ENCODE peak calls at places on chromosomes 12 and 14, in four cellular contexts. V, M, H and N are unnamed samples.

GRCh38 chr12:30598889-30599288 is 96.8 kb downstream of the IPO8 start:
- DNase-seq in V (no peak), M (no peak), H (no peak), N (no peak)

GRCh38 chr12:6229224-6229748 is 29.1 kb downstream of the CD9 start:
- DNase-seq in V (no peak), M (no peak), H (no peak), N (no peak)

GRCh38 chr14:20583908-20584307 is 3.9 kb downstream of the RNASE11 start:
- DNase-seq in V (no peak), M (no peak), H (no peak), N (no peak)

GRCh38 chr12:53233671-53234091 is 1.7 kb upstream of the RARG start:
- DNase-seq in V (no peak), M (no peak), H (no peak), N (no peak)

GRCh38 chr14:99756796-99757195 is 36.4 kb upstream of the EML1 start:
- DNase-seq in V (no peak), M (no peak), H (no peak), N (no peak)

GRCh38 chr14:25396128-25396527 is 346.2 kb upstream of the STXBP6 start:
- DNase-seq in V (no peak), M (no peak), H (no peak), N (no peak)

GRCh38 chr12:132641811-132642650 is 23.5 kb downstream of the P2RX2 start:
- DNase-seq in V (no peak), M (no peak), H (no peak), N (no peak)

GRCh38 chr12:71465794-71466193 is 26.2 kb downstream of the LGR5 start:
- DNase-seq in V (no peak), M (no peak), H (no peak), N (no peak)

GRCh38 chr12:94235894-94236293 is 87.5 kb downstream of the PLXNC1 start:
- DNase-seq in V (no peak), M (no peak), H (no peak), N (no peak)

GRCh38 chr12:9719835-9720234 is 13.1 kb downstream of the CLECL1 start:
- DNase-seq in V (no peak), M (no peak), H (no peak), N (no peak)

GRCh38 chr12:52754135-52754534 is 23.0 kb downstream of the KRT76 start:
- DNase-seq in V (no peak), M (no peak), H (no peak), N (no peak)

GRCh38 chr12:6917491-6918231 is 3.3 kb downstream of the ENO2 start:
- DNase-seq in V (peak; percentile 65), M (no peak), H (no peak), N (no peak)

GRCh38 chr12:95815635-95816212 is 25.2 kb upstream of the NTN4 start:
- DNase-seq in V (peak; percentile 62), M (peak; percentile 36), H (no peak), N (peak; percentile 43)

GRCh38 chr14:75426332-75427125 is 1.3 kb upstream of the JDP2 start:
- DNase-seq in V (no peak), M (peak; percentile 40), H (no peak), N (no peak)

GRCh38 chr14:65150891-65151290 is 48.6 kb upstream of the MAX start:
- DNase-seq in V (no peak), M (no peak), H (no peak), N (no peak)

GRCh38 chr14:60931206-60931605 is 49.7 kb downstream of the TRMT5 start:
- DNase-seq in V (peak; percentile 24), M (no peak), H (no peak), N (no peak)

GRCh38 chr14:33617154-33617553 is 333.7 kb downstream of the EGLN3 start:
- DNase-seq in V (peak; percentile 28), M (no peak), H (no peak), N (no peak)

GRCh38 chr12:131755305-131756113 is 44.6 kb downstream of the SFSWAP start:
- DNase-seq in V (peak; percentile 10), M (peak; percentile 61), H (peak; percentile 51), N (peak; percentile 42)

GRCh38 chr12:100398307-100398706 is 41.4 kb downstream of the SLC17A8 start:
- DNase-seq in V (no peak), M (no peak), H (no peak), N (no peak)

GRCh38 chr14:38391334-38391733 is 135.4 kb upstream of the CLEC14A start:
- DNase-seq in V (peak; percentile 59), M (no peak), H (no peak), N (no peak)

GRCh38 chr14:20417250-20418186 is 4.2 kb upstream of the TEP1 start:
- DNase-seq in V (no peak), M (peak; percentile 65), H (no peak), N (no peak)

GRCh38 chr12:54364413-54364812 is at the start of gene GPR84:
- DNase-seq in V (no peak), M (no peak), H (no peak), N (no peak)

GRCh38 chr12:69900720-69901131 is 75.7 kb downstream of the MYRFL start:
- DNase-seq in V (peak; percentile 54), M (peak; percentile 76), H (peak; percentile 36), N (peak; percentile 64)

GRCh38 chr12:18998343-18999270 is 130.9 kb upstream of the PLEKHA5 start:
- DNase-seq in V (peak; percentile 89), M (no peak), H (no peak), N (no peak)

GRCh38 chr12:91182664-91183455 is at the start of gene DCN:
- DNase-seq in V (peak; percentile 81), M (no peak), H (no peak), N (no peak)
- TF ChIP-seq MAZ in V (no peak), M (no peak), H (no peak), N (no peak)

DNA sequence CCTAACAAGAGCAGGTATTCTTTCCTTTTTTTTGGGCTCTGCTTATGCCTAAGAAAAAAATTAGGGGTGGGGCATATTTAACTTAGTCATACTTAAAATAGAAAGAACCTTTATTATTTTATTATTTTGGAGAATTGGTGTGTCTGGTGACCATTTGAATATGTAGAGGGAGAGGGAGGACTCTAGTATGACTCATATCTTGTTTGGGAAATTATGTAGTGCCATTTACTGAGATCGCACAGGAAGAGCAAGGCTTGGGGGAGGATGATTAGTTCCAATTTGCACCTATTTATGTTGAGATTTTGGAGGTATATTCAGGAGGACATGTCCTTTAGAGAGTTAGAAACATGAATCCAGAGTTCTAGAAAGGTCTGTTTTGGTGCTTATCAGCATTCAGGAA is 9.9 kb downstream of the ZNF410 start:
- DNase-seq in V (peak; percentile 26), M (no peak), H (no peak), N (no peak)
- H3K4me3 ChIP-seq in V (no peak overlapping the region), M (no peak overlapping the region), H (no peak overlapping the region), N (no peak overlapping the region)

GRCh38 chr12:68808388-68809189 is 612 bp downstream of the MDM2 start:
- DNase-seq in V (peak; percentile 93), M (peak; percentile 96), H (peak; percentile 65), N (peak; percentile 95)

GRCh38 chr12:68806488-68807237 is 1.3 kb upstream of the MDM2 start:
- DNase-seq in V (no peak), M (no peak), H (no peak), N (no peak)

GRCh38 chr12:68812553-68813241 is 4.7 kb downstream of the MDM2 start:
- DNase-seq in V (no peak), M (no peak), H (no peak), N (no peak)

GRCh38 chr12:68807576-68808387 is at the start of gene MDM2:
- DNase-seq in V (peak; percentile 81), M (peak; percentile 90), H (peak; percentile 95), N (peak; percentile 96)

DNA sequence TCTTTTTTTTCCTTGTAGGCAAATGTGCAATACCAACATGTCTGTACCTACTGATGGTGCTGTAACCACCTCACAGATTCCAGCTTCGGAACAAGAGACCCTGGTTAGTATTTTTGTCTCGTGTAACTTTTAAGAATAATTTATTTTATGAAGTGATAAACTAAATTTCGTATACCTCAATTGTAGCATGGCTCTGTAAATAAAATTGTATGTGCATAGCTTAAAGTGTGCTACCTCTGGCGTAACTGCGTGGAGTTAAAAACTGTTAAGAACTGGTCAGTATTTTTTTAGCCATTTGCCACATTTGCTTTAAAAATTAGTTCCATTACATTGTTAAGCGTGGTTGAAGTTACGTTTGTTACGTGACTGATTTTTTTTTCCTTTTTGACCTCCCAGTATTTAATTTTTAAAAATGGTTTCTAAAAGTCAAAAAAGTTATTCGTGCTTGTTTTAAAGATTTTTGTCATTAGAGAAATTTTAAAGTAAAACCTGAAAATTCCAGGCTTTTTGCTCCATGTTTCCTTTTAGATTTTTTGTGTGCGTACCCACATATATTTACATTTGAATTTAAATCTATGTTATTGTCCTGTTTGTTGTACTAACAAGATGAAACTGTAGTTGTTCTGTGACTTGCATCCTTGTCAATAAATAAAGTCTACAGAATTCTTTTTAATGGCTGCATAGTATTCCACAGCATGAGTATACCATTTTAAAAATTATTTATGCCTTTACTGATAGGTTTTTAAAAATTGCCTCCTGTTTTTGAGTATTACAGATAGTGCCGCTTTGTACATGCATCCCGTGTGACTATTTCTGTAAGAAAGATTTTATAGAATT is 1.4 kb downstream of the MDM2 start:
- DNase-seq in V (no peak), M (no peak), H (no peak), N (no peak)
- TF ChIP-seq MAZ in V (no peak), M (no peak), H (no peak), N (no peak)

GRCh38 chr12:108833355-108833733 is 24.0 kb downstream of the SSH1 start:
- DNase-seq in V (peak; percentile 90), M (no peak), H (no peak), N (peak; percentile 74)

GRCh38 chr12:108831309-108831991 is 25.9 kb downstream of the SSH1 start:
- DNase-seq in V (no peak), M (no peak), H (no peak), N (no peak)

GRCh38 chr12:108833757-108834472 is 23.5 kb downstream of the SSH1 start:
- DNase-seq in V (peak; percentile 83), M (no peak), H (no peak), N (no peak)

GRCh38 chr12:108832730-108833354 is 24.5 kb downstream of the SSH1 start:
- DNase-seq in V (peak; percentile 91), M (no peak), H (no peak), N (peak; percentile 50)

DNA sequence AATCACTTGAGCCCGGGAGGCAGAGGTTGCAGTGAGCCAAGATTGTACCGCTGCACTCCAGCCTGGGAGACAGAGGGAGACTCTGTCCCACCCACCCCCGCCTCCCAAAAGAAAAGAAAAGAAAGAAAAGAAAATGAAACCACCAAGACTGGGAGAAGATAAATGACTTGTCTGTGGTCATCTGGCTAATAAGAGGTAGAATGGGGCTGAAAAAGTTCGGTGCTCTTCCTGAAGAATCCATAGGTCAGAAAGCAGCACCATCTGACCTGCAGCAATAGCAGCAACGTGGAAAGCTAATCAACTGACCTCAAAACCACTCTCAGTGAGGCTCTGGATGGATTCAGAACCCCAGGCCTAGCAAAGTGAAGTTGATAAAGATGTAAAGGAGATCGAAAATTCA is 25.2 kb downstream of the SSH1 start:
- DNase-seq in V (no peak), M (no peak), H (no peak), N (no peak)
- H3K4me3 ChIP-seq in V (no peak overlapping the region), M (no peak overlapping the region), H (no peak overlapping the region), N (no peak overlapping the region)